ENCODE peak calls at places on chromosomes 4 and X, in seven cellular contexts. K is stomach, L is cardiac muscle cell, X is neural progenitor cell, S is left ventricle myocardium inferior, N is psoas muscle, E is heart right ventricle. D is an unnamed sample. For H3K27me3, the result is how much of the 10 kb centered on the place peaks cover.

GRCh38 chrX:43655151-43655676 is 885 bp upstream of the MAOA start:
- DNase-seq in K (peak), L (peak), X (peak), S (peak), N (peak), E (peak), D (no peak)

GRCh38 chr4:57158221-57158620 is 48.0 kb upstream of the IGFBP7 start:
- DNase-seq in K (no peak), L (peak), X (no peak), S (no peak), N (no peak), E (no peak), D (no peak)

GRCh38 chrX:82161195-82161594 is 959.3 kb downstream of the SH3BGRL start:
- DNase-seq in K (no peak), L (no peak), X (no peak), S (no peak), N (no peak), E (no peak), D (no peak)

GRCh38 chr4:138030375-138030774 is 211.8 kb downstream of the SLC7A11 start:
- DNase-seq in K (no peak), L (no peak), X (no peak), S (no peak), N (no peak), E (no peak), D (no peak)

GRCh38 chr4:77040856-77041576 is 34.8 kb downstream of the CCNI start:
- DNase-seq in K (no peak), L (no peak), X (no peak), S (no peak), N (no peak), E (no peak), D (peak)

GRCh38 chrX:87900320-87900908 is 382.8 kb downstream of the KLHL4 start:
- DNase-seq in K (no peak), L (no peak), X (no peak), S (no peak), N (no peak), E (no peak), D (no peak)

GRCh38 chrX:63513825-63514574 is 162.9 kb upstream of the SPIN4 start:
- DNase-seq in K (no peak), L (peak), X (no peak), S (peak), N (no peak), E (peak), D (no peak)

GRCh38 chr4:17763931-17764330 is 17.5 kb downstream of the FAM184B start:
- DNase-seq in K (no peak), L (no peak), X (no peak), S (no peak), N (no peak), E (no peak), D (no peak)

GRCh38 chr4:143344011-143344410 is 7.3 kb downstream of the GAB1 start:
- DNase-seq in K (no peak), L (peak), X (no peak), S (no peak), N (no peak), E (no peak), D (no peak)

GRCh38 chr4:1245481-1246051 is 3.4 kb downstream of the CTBP1 start:
- DNase-seq in K (no peak), L (no peak), X (no peak), S (peak), N (peak), E (peak), D (no peak)

GRCh38 chr4:38694330-38694729 is 30.3 kb downstream of the KLF3 start:
- DNase-seq in K (no peak), L (no peak), X (no peak), S (no peak), N (no peak), E (no peak), D (no peak)

GRCh38 chrX:12352922-12353321 is 214.6 kb downstream of the FRMPD4 start:
- DNase-seq in K (no peak), L (no peak), X (no peak), S (no peak), N (no peak), E (no peak), D (no peak)

GRCh38 chrX:131763674-131764073 is 219.8 kb downstream of the OR13H1 start:
- DNase-seq in K (peak), L (no peak), X (no peak), S (no peak), N (peak), E (no peak), D (no peak)

GRCh38 chrX:12263211-12263610 is 124.9 kb downstream of the FRMPD4 start:
- DNase-seq in K (no peak), L (no peak), X (no peak), S (no peak), N (no peak), E (no peak), D (no peak)

GRCh38 chrX:131588995-131589394 is 45.1 kb downstream of the OR13H1 start:
- DNase-seq in K (no peak), L (peak), X (no peak), S (no peak), N (no peak), E (no peak), D (no peak)

GRCh38 chr4:60463846-60464502 is 736.2 kb upstream of the ADGRL3 start:
- DNase-seq in K (no peak), L (no peak), X (peak), S (no peak), N (no peak), E (no peak), D (no peak)

GRCh38 chrX:17373337-17373736 is 1.7 kb upstream of the NHS start:
- DNase-seq in K (no peak), L (no peak), X (no peak), S (peak), N (no peak), E (no peak), D (no peak)

GRCh38 chr4:81131563-81131962 is 83.5 kb downstream of the PRKG2 start:
- DNase-seq in K (no peak), L (no peak), X (no peak), S (no peak), N (no peak), E (no peak), D (no peak)

GRCh38 chr4:134024251-134024650 is 177.3 kb downstream of the PABPC4L start:
- DNase-seq in K (no peak), L (peak), X (peak), S (no peak), N (no peak), E (no peak), D (no peak)

GRCh38 chr4:185524888-185525863 is 10.1 kb downstream of the PDLIM3 start:
- DNase-seq in K (no peak), L (peak), X (no peak), S (no peak), N (peak), E (no peak), D (no peak)

GRCh38 chrX:91137881-91138280 is 296.8 kb upstream of the PABPC5 start:
- DNase-seq in K (no peak), L (no peak), X (no peak), S (no peak), N (no peak), E (no peak), D (no peak)

GRCh38 chr4:53935780-53936179 is 128.6 kb downstream of the CHIC2 start:
- DNase-seq in K (no peak), L (peak), X (no peak), S (no peak), N (no peak), E (no peak), D (no peak)

GRCh38 chrX:15310117-15310516 is 5.3 kb downstream of the ASB11 start:
- DNase-seq in K (peak), L (peak), X (no peak), S (no peak), N (no peak), E (peak), D (peak)

GRCh38 chrX:9379697-9380551 is 84.9 kb upstream of the TBL1X start:
- DNase-seq in K (no peak), L (peak), X (no peak), S (no peak), N (no peak), E (no peak), D (peak)

GRCh38 chr4:185036019-185036418 is 17.7 kb downstream of the HELT start:
- DNase-seq in K (no peak), L (no peak), X (no peak), S (no peak), N (no peak), E (no peak), D (no peak)

GRCh38 chr4:46124773-46125172 is 919 bp upstream of the GABRG1 start:
- DNase-seq in K (no peak), L (no peak), X (peak), S (no peak), N (no peak), E (no peak), D (peak)

GRCh38 chr4:1852904-1853623 is 2.9 kb downstream of the LETM1 start:
- DNase-seq in K (peak), L (no peak), X (no peak), S (no peak), N (no peak), E (no peak), D (peak)

GRCh38 chr4:71769434-71769833 is 14.4 kb downstream of the GC start:
- DNase-seq in K (no peak), L (no peak), X (no peak), S (no peak), N (no peak), E (no peak), D (no peak)

GRCh38 chr4:69750346-69750745 is 10.1 kb downstream of the SULT1B1 start:
- DNase-seq in K (no peak), L (peak), X (no peak), S (no peak), N (no peak), E (no peak), D (no peak)

GRCh38 chr4:73662709-73663546 is 42.7 kb upstream of the RASSF6 start:
- DNase-seq in K (no peak), L (peak), X (no peak), S (no peak), N (no peak), E (no peak), D (peak)

DNA sequence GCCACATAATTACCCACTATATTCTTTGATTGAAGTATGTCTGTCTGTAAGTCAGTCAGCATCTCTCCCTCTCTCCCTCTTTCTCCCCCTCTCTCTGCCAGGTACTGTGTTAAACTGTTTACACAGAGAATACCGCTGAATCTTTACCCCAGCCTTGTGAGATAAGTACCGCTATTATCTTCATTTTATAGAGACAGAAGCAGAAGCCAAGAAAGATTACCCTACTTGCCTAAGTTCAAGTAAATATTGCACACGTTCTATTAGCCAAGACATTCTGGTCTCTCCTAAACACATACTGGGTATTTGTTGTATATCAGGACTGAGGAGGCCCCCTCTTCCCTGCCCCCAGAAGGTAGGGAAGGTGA is 695 bp upstream of the GPR101 start:
- DNase-seq in K (no peak), L (no peak), X (no peak), S (no peak), N (no peak), E (no peak), D (no peak)
- H3K27me3 ChIP-seq in K (half or more), L (half or more), X (half or more), S (half or more), N (under half), E (under half), D (under half)

DNA sequence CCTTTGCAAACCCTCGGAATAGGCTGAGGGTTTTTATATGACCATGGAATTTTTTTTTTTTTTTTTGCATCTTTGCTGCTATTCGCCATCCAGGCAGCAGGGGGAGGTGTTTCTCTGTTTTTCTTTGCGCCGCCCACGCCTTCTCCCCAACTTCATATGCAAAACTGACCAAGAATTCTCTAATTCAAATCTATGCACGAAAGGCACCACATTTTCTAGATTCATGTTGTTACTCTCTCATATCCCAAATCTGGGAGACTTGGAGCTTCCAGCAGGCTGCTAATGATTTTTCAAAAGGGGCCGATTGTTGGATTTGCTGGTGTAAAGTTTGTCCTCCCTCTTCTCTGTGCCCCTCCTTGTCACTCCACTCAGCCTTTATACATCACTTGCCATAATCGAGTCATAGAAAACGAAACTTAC is 29.1 kb upstream of the BOD1L1 start:
- DNase-seq in K (peak), L (peak), X (peak), S (peak), N (peak), E (peak), D (peak)
- H3K4me3 ChIP-seq in K (peak), L (no peak), X (peak), S (peak), N (peak), E (peak), D (no peak)

GRCh38 chr4:26233350-26233749 is 87.5 kb upstream of the RBPJ start:
- DNase-seq in K (no peak), L (no peak), X (no peak), S (no peak), N (no peak), E (no peak), D (no peak)
- H3K27ac ChIP-seq in K (no peak), L (no peak), X (no peak), S (no peak), N (no peak), E (no peak), D (no peak)

DNA sequence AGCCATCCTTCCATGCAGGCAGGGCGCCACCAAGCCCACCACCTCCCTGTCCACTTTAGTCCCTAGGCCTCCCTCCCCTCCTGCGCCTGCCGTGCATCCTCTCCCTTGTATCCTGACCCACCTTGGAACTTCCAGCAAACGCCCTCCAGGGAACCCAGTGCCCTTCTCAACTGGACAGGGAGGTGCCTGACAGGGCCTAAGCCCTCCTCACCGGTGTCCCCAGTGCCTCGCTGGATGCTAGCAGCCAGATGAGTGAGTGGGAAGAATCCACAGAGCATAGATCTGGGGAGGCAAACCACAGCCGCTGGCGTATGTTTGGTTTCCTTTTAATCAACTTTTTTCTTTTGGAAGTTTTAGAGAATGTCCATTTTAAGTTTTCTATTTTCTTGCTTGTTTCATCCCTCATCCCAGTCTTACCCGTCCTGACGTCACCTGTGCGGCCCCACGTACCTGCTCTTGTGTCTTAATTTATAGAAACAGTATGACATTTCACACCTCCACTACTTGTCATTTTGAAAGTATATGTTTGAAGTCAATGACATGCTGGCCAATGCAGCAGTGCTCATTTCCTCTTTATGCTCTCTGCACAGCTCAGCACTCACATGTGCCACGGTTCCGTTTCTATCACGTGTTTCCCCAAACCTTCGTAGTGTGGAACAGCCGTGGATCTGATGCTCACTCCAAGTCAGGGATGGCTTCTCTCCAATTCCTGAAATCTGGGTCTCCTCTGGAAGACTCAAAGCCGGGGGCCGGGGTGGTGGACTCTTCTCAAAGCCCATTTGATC is 3.4 kb upstream of the HMX1 start:
- DNase-seq in K (no peak), L (no peak), X (no peak), S (no peak), N (no peak), E (no peak), D (no peak)
- H3K27me3 ChIP-seq in K (half or more), L (half or more), X (half or more), S (half or more), N (under half), E (half or more), D (under half)

GRCh38 chr4:78627046-78627965 is 75.7 kb downstream of the ANXA3 start:
- DNase-seq in K (no peak), L (no peak), X (no peak), S (no peak), N (no peak), E (no peak), D (peak)
- H3K4me3 ChIP-seq in K (no peak), L (no peak), X (no peak), S (no peak), N (no peak), E (no peak), D (no peak)

GRCh38 chrX:135531813-135532212 is 11.4 kb downstream of the INTS6L start:
- DNase-seq in K (no peak), L (no peak), X (no peak), S (no peak), N (no peak), E (no peak), D (no peak)
- H3K27ac ChIP-seq in K (no peak), L (no peak), X (no peak), S (no peak), N (no peak), E (no peak), D (no peak)

DNA sequence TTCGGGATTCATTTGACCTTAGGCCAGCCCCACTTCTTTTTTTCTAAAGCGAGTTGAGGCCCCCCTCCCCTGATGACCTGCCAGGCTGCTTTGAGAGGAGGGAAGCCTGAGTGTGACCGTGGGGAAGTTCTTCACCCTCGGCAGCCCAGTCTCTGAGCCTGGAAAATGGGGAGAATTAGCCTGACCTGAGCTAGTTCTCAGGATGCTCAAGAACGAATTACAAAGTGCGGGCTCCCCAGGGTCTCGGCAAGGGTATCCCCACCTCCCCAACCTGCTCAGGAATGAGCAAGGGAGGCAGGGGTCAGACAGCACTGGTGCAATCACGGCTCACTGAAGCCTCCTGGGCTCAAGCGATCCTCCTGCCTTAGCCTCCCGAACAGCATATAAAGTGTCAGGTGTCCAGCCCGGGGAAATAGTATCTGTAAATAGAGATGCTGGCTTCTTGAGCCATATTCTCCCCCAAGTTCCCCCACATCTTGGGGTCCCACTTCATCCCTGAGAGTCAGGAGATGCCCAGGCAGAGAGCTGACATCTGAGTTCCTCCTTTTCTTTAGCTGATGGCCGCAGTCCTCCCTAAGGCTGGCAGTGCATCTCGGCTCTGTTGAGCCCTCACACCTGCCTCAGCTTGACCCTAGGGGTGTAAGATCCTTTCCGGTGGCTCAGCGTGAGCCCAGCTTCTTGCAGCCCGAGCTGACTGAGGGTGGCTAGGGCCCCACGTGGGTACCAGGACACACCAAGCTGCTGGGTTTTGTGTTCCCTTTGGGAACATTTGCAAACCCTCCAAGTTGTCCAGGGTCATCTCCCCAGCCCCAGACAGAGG is 1.6 kb downstream of the DUSP9 start:
- DNase-seq in K (no peak), L (no peak), X (no peak), S (no peak), N (no peak), E (no peak), D (no peak)
- H3K27me3 ChIP-seq in K (half or more), L (under half), X (half or more), S (half or more), N (under half), E (half or more), D (under half)

GRCh38 chrX:101219116-101219839 is at the start of gene DRP2:
- DNase-seq in K (no peak), L (no peak), X (peak), S (no peak), N (no peak), E (no peak), D (no peak)
- H3K4me3 ChIP-seq in K (no peak), L (no peak), X (no peak), S (no peak), N (no peak), E (no peak), D (no peak)

GRCh38 chr4:177235026-177235425 is 74.6 kb upstream of the NEIL3 start:
- DNase-seq in K (no peak), L (peak), X (no peak), S (no peak), N (no peak), E (no peak), D (no peak)

GRCh38 chr4:177225605-177226004 is 84.1 kb upstream of the NEIL3 start:
- DNase-seq in K (no peak), L (no peak), X (no peak), S (no peak), N (no peak), E (no peak), D (no peak)

GRCh38 chr4:177227636-177228035 is 82.0 kb upstream of the NEIL3 start:
- DNase-seq in K (no peak), L (no peak), X (no peak), S (no peak), N (no peak), E (no peak), D (no peak)

GRCh38 chr4:177228599-177228998 is 81.1 kb upstream of the NEIL3 start:
- DNase-seq in K (no peak), L (no peak), X (peak), S (no peak), N (no peak), E (no peak), D (no peak)

GRCh38 chr4:177229331-177229730 is 80.3 kb upstream of the NEIL3 start:
- DNase-seq in K (no peak), L (peak), X (no peak), S (no peak), N (no peak), E (no peak), D (peak)
- H3K27ac ChIP-seq in K (no peak), L (no peak), X (no peak), S (no peak), N (no peak), E (no peak), D (no peak)

DNA sequence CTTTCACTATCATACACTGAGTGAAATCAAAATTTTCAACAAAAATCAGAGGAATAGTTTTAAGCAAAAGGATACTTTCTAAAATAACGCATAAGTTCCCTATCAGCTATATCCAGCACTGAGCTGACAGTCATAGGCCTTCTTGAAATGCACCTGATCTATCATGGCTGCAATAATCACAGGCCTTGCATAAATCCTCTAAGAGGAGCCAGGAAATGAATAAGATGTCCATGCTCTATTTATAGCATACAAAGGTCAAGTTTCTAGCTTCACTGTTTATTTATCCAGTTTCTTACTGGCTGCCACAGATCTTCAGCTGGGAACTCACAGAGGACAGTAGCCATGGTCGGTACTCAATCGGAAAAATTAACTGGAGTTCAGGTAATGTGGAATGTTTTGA is 235.9 kb upstream of the DMD start:
- DNase-seq in K (no peak), L (no peak), X (no peak), S (no peak), N (no peak), E (no peak), D (no peak)
- H3K27me3 ChIP-seq in K (under half), L (under half), X (under half), S (under half), N (under half), E (under half), D (under half)